ENCODE peak calls at places on chromosomes 13 and 19, in four cellular contexts. E, H, M and Y are unnamed samples.

GRCh38 chr13:94640676-94641075 is 39.0 kb downstream of the GPR180 start:
- DNase-seq in E (no peak), M (no peak), H (no peak), Y (no peak)

GRCh38 chr13:51861728-51862300 is at the start of gene CCDC70:
- DNase-seq in H (no peak), E (no peak), M (peak; percentile 21), Y (no peak)

GRCh38 chr13:111626371-111627305 is 306.2 kb downstream of the TEX29 start:
- DNase-seq in E (no peak), M (no peak), H (no peak), Y (no peak)

GRCh38 chr13:67620665-67621064 is 390.5 kb upstream of the PCDH9 start:
- DNase-seq in H (peak; percentile 41), M (no peak), E (no peak), Y (no peak)

GRCh38 chr13:67964091-67964490 is 734.0 kb upstream of the PCDH9 start:
- DNase-seq in H (no peak), E (no peak), M (no peak), Y (no peak)

GRCh38 chr19:58554494-58555368 is at the start of gene CHMP2A:
- DNase-seq in H (peak; percentile 86), M (peak; percentile 97), E (peak; percentile 99), Y (peak; percentile 99)

GRCh38 chr19:54190942-54191670 is at the start of gene TSEN34:
- DNase-seq in E (peak; percentile 88), M (peak; percentile 60), H (no peak), Y (peak; percentile 88)

GRCh38 chr19:15902254-15902653 is 4.4 kb upstream of the CYP4F2 start:
- DNase-seq in E (peak; percentile 76), M (no peak), H (no peak), Y (no peak)

GRCh38 chr19:35623327-35624010 is 5.4 kb upstream of the RBM42 start:
- DNase-seq in M (no peak), H (no peak), E (no peak), Y (no peak)

GRCh38 chr13:66940113-66940512 is 290.0 kb downstream of the PCDH9 start:
- DNase-seq in H (no peak), M (no peak), E (no peak), Y (no peak)

GRCh38 chr13:87459419-87459818 is 211.8 kb upstream of the SLITRK5 start:
- DNase-seq in M (no peak), E (no peak), H (no peak), Y (no peak)

GRCh38 chr13:51380269-51380668 is 40.8 kb downstream of the SERPINE3 start:
- DNase-seq in H (peak; percentile 11), M (no peak), E (no peak), Y (no peak)

GRCh38 chr19:7211191-7211988 is 82.8 kb downstream of the INSR start:
- DNase-seq in M (no peak), H (no peak), E (peak; percentile 84), Y (no peak)

GRCh38 chr19:38183227-38183914 is 40.7 kb downstream of the DPF1 start:
- DNase-seq in E (no peak), H (no peak), M (no peak), Y (no peak)